ENCODE peak calls at places on chromosomes 12 and 14, in five cellular contexts. K is A673; O is stimulated activated CD8-positive, alpha-beta memory T cell treated with anti-CD3 and anti-CD28 coated beads, Interleukin-2, amount 100 ng/mL, for 1 hour; E is activated CD4-positive, alpha-beta T cell treated with anti-CD3 and anti-CD28 coated beads for 24 hours; P is stomach. U is an unnamed sample.

GRCh38 chr14:33307691-33308369 is 369.2 kb downstream of the NPAS3 start:
- DNase-seq in K (peak; percentile 94), O (no peak), E (no peak), P (no peak), U (no peak)

GRCh38 chr12:114681149-114681849 is 2.7 kb downstream of the TBX3 start:
- DNase-seq in K (no peak), O (no peak), E (no peak), P (no peak), U (no peak)

GRCh38 chr12:64679487-64679983 is 69.2 kb downstream of the RASSF3 start:
- DNase-seq in K (peak; percentile 89), O (no peak), E (no peak), P (peak; percentile 71), U (no peak)

GRCh38 chr12:28963554-28963953 is 185.5 kb upstream of the FAR2 start:
- DNase-seq in K (peak; percentile 39), O (no peak), E (no peak), P (no peak), U (no peak)

GRCh38 chr12:106297681-106298080 is 4.9 kb upstream of the TCP11L2 start:
- DNase-seq in K (no peak), O (no peak), E (no peak), P (no peak), U (no peak)

GRCh38 chr12:24661657-24662096 is 287.2 kb downstream of the BCAT1 start:
- DNase-seq in K (peak; percentile 7), O (no peak), E (no peak), P (peak; percentile 28), U (no peak)

GRCh38 chr12:20473133-20473532 is 104.8 kb downstream of the PDE3A start:
- DNase-seq in K (no peak), O (no peak), E (no peak), P (no peak), U (no peak)

GRCh38 chr14:54498095-54498531 is 9.3 kb upstream of the GMFB start:
- DNase-seq in K (no peak), O (no peak), E (no peak), P (no peak), U (no peak)

GRCh38 chr12:79547735-79548347 is 142.9 kb downstream of the PAWR start:
- DNase-seq in K (peak; percentile 62), O (no peak), E (no peak), P (no peak), U (no peak)

GRCh38 chr12:128685903-128686475 is 137.8 kb downstream of the SLC15A4 start:
- DNase-seq in K (no peak), O (no peak), E (no peak), P (no peak), U (no peak)

GRCh38 chr14:51939727-51940126 is 49.6 kb upstream of the RTRAF start:
- DNase-seq in K (peak; percentile 89), O (no peak), E (no peak), P (no peak), U (no peak)

GRCh38 chr12:25194722-25195055 is 271 bp downstream of the DNAI7 start:
- DNase-seq in K (no peak), O (no peak), E (no peak), P (no peak), U (no peak)

GRCh38 chr14:95547626-95548327 is 12.9 kb downstream of the GLRX5 start:
- DNase-seq in K (no peak), O (no peak), E (no peak), P (no peak), U (no peak)

GRCh38 chr14:47541652-47542051 is 133.8 kb downstream of the MDGA2 start:
- DNase-seq in K (peak; percentile 5), O (no peak), E (no peak), P (no peak), U (no peak)

GRCh38 chr12:69475237-69475984 is 5.2 kb downstream of the FRS2 start:
- DNase-seq in K (no peak), O (no peak), E (no peak), P (no peak), U (no peak)

GRCh38 chr12:96886998-96887677 is 19.9 kb upstream of the NEDD1 start:
- DNase-seq in K (no peak), O (no peak), E (no peak), P (peak; percentile 48), U (no peak)

GRCh38 chr14:88386395-88386794 is 938 bp downstream of the SPATA7 start:
- DNase-seq in K (no peak), O (no peak), E (no peak), P (no peak), U (no peak)

GRCh38 chr12:98227162-98227561 is 288.2 kb upstream of the TMPO start:
- DNase-seq in K (peak; percentile 53), O (no peak), E (no peak), P (no peak), U (no peak)

GRCh38 chr14:31205681-31206535 is 1.7 kb downstream of the HECTD1 start:
- DNase-seq in K (peak; percentile 42), O (no peak), E (no peak), P (no peak), U (no peak)

GRCh38 chr12:401235-402126 is at the start of gene CCDC77:
- DNase-seq in K (peak; percentile 97), O (peak; percentile 84), E (peak; percentile 85), P (peak; percentile 92), U (peak; percentile 62)

GRCh38 chr12:237026-237815 is 23.3 kb upstream of the SLC6A12 start:
- DNase-seq in K (no peak), O (no peak), E (no peak), P (no peak), U (no peak)

GRCh38 chr14:64704145-64704742 is at the start of gene PLEKHG3:
- DNase-seq in K (peak; percentile 82), O (no peak), E (no peak), P (peak; percentile 87), U (no peak)

GRCh38 chr12:71155228-71155627 is 2.6 kb downstream of the TSPAN8 start:
- DNase-seq in K (no peak), O (no peak), E (no peak), P (no peak), U (no peak)

GRCh38 chr12:32568241-32568640 is 110.9 kb upstream of the DNM1L start:
- DNase-seq in K (peak; percentile 60), O (no peak), E (no peak), P (no peak), U (no peak)

GRCh38 chr14:37903561-37904191 is 304.0 kb upstream of the SSTR1 start:
- DNase-seq in K (peak; percentile 77), O (no peak), E (no peak), P (no peak), U (peak; percentile 14)

GRCh38 chr12:12482150-12482761 is 80.4 kb downstream of the DUSP16 start:
- DNase-seq in K (no peak), O (no peak), E (no peak), P (no peak), U (no peak)

GRCh38 chr12:96053476-96054261 is 18.3 kb upstream of the LTA4H start:
- DNase-seq in K (no peak), O (no peak), E (no peak), P (no peak), U (no peak)

GRCh38 chr14:45526715-45527549 is 273.9 kb upstream of the MIS18BP1 start:
- DNase-seq in K (peak; percentile 67), O (no peak), E (no peak), P (peak; percentile 49), U (peak; percentile 5)

GRCh38 chr12:34400423-34400881 is 378.2 kb downstream of the ALG10 start:
- DNase-seq in K (no peak), O (no peak), E (no peak), P (peak; percentile 15), U (no peak)

GRCh38 chr12:127083028-127083949 is 1183.7 kb upstream of the TMEM132C start:
- DNase-seq in K (peak; percentile 86), O (no peak), E (no peak), P (no peak), U (no peak)

GRCh38 chr12:105335856-105336255 is 5.4 kb downstream of the C12orf75 start:
- DNase-seq in K (no peak), O (no peak), E (no peak), P (no peak), U (no peak)

GRCh38 chr14:68748691-68749090 is 44.2 kb downstream of the ZFP36L1 start:
- DNase-seq in K (no peak), O (no peak), E (no peak), P (no peak), U (no peak)

GRCh38 chr12:3753549-3754284 is 808 bp upstream of the CRACR2A start:
- DNase-seq in K (no peak), O (no peak), E (no peak), P (no peak), U (no peak)

GRCh38 chr12:12562016-12562483 is 613 bp downstream of the DUSP16 start:
- DNase-seq in K (peak; percentile 52), O (no peak), E (peak; percentile 6), P (no peak), U (no peak)

GRCh38 chr12:54306925-54307731 is 6.3 kb upstream of the NFE2 start:
- DNase-seq in K (no peak), O (no peak), E (no peak), P (peak; percentile 93), U (peak; percentile 98)

GRCh38 chr12:110742718-110743570 is at the start of gene PPP1CC:
- DNase-seq in K (peak; percentile 98), O (peak; percentile 82), E (peak; percentile 83), P (peak; percentile 95), U (peak; percentile 92)

GRCh38 chr14:68245146-68246073 is 425.8 kb downstream of the RAD51B start:
- DNase-seq in K (peak; percentile 60), O (no peak), E (no peak), P (no peak), U (no peak)

GRCh38 chr12:89181271-89181920 is 170.9 kb downstream of the DUSP6 start:
- DNase-seq in K (no peak), O (no peak), E (no peak), P (no peak), U (no peak)

GRCh38 chr12:10012630-10013330 is 2.4 kb downstream of the CLEC12B start:
- DNase-seq in K (no peak), O (no peak), E (no peak), P (no peak), U (no peak)

GRCh38 chr12:53078425-53079225 is 565 bp downstream of the SPRYD3 start:
- DNase-seq in K (peak; percentile 35), O (no peak), E (no peak), P (peak; percentile 49), U (no peak)

U was measured in CMK.